ENCODE peak calls at places on chromosome 20, in five cellular contexts. W is endodermal cell, H is mesendoderm, U is mesenchymal stem cell, I is astrocyte. B is an unnamed sample. For H3K27me3, the result is how much of the 10 kb centered on the place peaks cover.

GRCh38 chr20:40192083-40192482 is 497.0 kb downstream of the MAFB start:
- DNase-seq in W (no peak), H (no peak), U (no peak), I (no peak), B (no peak)

GRCh38 chr20:53805895-53806384 is 212.3 kb upstream of the ZNF217 start:
- DNase-seq in W (no peak), H (no peak), U (peak), I (peak), B (no peak)

GRCh38 chr20:40991181-40991889 is 37.3 kb upstream of the TOP1 start:
- DNase-seq in W (no peak), H (no peak), U (no peak), I (no peak), B (no peak)

GRCh38 chr20:25083773-25084615 is 2.1 kb upstream of the VSX1 start:
- DNase-seq in W (peak), H (no peak), U (no peak), I (no peak), B (no peak)

GRCh38 chr20:47189060-47189459 is 167.4 kb downstream of the ZMYND8 start:
- DNase-seq in W (no peak), H (no peak), U (no peak), I (peak), B (no peak)

GRCh38 chr20:44642203-44643153 is 9.0 kb downstream of the ADA start:
- DNase-seq in W (peak), H (peak), U (peak), I (peak), B (no peak)

GRCh38 chr20:9506964-9507369 is 7.4 kb upstream of the LAMP5 start:
- DNase-seq in W (peak), H (peak), U (no peak), I (no peak), B (no peak)

GRCh38 chr20:32078777-32079176 is 26.7 kb downstream of the HCK start:
- DNase-seq in W (no peak), H (no peak), U (no peak), I (no peak), B (no peak)

GRCh38 chr20:17663486-17663885 is 18.6 kb downstream of the RRBP1 start:
- DNase-seq in W (no peak), H (peak), U (no peak), I (peak), B (no peak)

GRCh38 chr20:38728911-38729642 is 4.8 kb downstream of the SLC32A1 start:
- DNase-seq in W (peak), H (peak), U (no peak), I (no peak), B (no peak)

GRCh38 chr20:43363506-43363905 is 94.2 kb upstream of the SRSF6 start:
- DNase-seq in W (no peak), H (no peak), U (no peak), I (no peak), B (no peak)

GRCh38 chr20:15875446-15875845 is 697.8 kb downstream of the KIF16B start:
- DNase-seq in W (no peak), H (no peak), U (no peak), I (no peak), B (no peak)

GRCh38 chr20:14449323-14449722 is 111.9 kb upstream of the FLRT3 start:
- DNase-seq in W (no peak), H (no peak), U (no peak), I (no peak), B (peak)

GRCh38 chr20:11814276-11814675 is 103.4 kb upstream of the BTBD3 start:
- DNase-seq in W (no peak), H (peak), U (peak), I (peak), B (peak)

GRCh38 chr20:11972478-11972877 is 54.8 kb downstream of the BTBD3 start:
- DNase-seq in W (no peak), H (no peak), U (no peak), I (no peak), B (no peak)

GRCh38 chr20:46647469-46647868 is 3.8 kb downstream of the SLC13A3 start:
- DNase-seq in W (no peak), H (no peak), U (no peak), I (no peak), B (no peak)

GRCh38 chr20:33555755-33556154 is 65.9 kb downstream of the CBFA2T2 start:
- DNase-seq in W (no peak), H (no peak), U (no peak), I (no peak), B (no peak)

GRCh38 chr20:36644032-36644712 is 1.8 kb downstream of the SLA2 start:
- DNase-seq in W (no peak), H (no peak), U (no peak), I (no peak), B (no peak)

GRCh38 chr20:64219202-64219601 is 36.3 kb upstream of the PCMTD2 start:
- DNase-seq in W (no peak), H (no peak), U (no peak), I (no peak), B (peak)

GRCh38 chr20:19449051-19449450 is 236.6 kb downstream of the SLC24A3 start:
- DNase-seq in W (peak), H (no peak), U (no peak), I (no peak), B (no peak)

GRCh38 chr20:64192406-64192805 is 28.2 kb downstream of the MYT1 start:
- DNase-seq in W (peak), H (peak), U (no peak), I (no peak), B (no peak)

GRCh38 chr20:48761023-48761785 is 66.6 kb downstream of the PREX1 start:
- DNase-seq in W (no peak), H (no peak), U (no peak), I (no peak), B (no peak)

GRCh38 chr20:17229256-17229655 is 2.4 kb downstream of the PCSK2 start:
- DNase-seq in W (peak), H (peak), U (no peak), I (no peak), B (no peak)

GRCh38 chr20:19004975-19005374 is 191.4 kb downstream of the SCP2D1 start:
- DNase-seq in W (no peak), H (no peak), U (no peak), I (no peak), B (no peak)

GRCh38 chr20:38369387-38369786 is 23.1 kb downstream of the LBP start:
- DNase-seq in W (peak), H (peak), U (no peak), I (no peak), B (no peak)

GRCh38 chr20:48538058-48538825 is 289.6 kb downstream of the PREX1 start:
- DNase-seq in W (peak), H (peak), U (no peak), I (peak), B (peak)

GRCh38 chr20:48984575-48985219 is 61.4 kb upstream of the CSE1L start:
- DNase-seq in W (no peak), H (peak), U (no peak), I (peak), B (no peak)

GRCh38 chr20:46087161-46087560 is 2.6 kb downstream of the NCOA5 start:
- DNase-seq in W (no peak), H (no peak), U (peak), I (no peak), B (no peak)

GRCh38 chr20:4666001-4666470 is 55.7 kb upstream of the PRND start:
- DNase-seq in W (no peak), H (no peak), U (peak), I (peak), B (peak)

GRCh38 chr20:38804682-38805501 is 605 bp upstream of the PPP1R16B start:
- DNase-seq in W (peak), H (peak), U (no peak), I (no peak), B (no peak)

GRCh38 chr20:64035066-64035932 is 683 bp upstream of the C20orf204 start:
- DNase-seq in W (peak), H (no peak), U (no peak), I (no peak), B (no peak)

GRCh38 chr20:41218466-41218865 is 81.1 kb downstream of the PLCG1 start:
- DNase-seq in W (no peak), H (no peak), U (no peak), I (peak), B (no peak)

GRCh38 chr20:64033981-64034493 is 1.9 kb upstream of the C20orf204 start:
- DNase-seq in W (no peak), H (no peak), U (no peak), I (no peak), B (no peak)

GRCh38 chr20:48042628-48043027 is 257.3 kb upstream of the SULF2 start:
- DNase-seq in W (no peak), H (no peak), U (no peak), I (no peak), B (no peak)

GRCh38 chr20:22584630-22584921 is 204 bp upstream of the FOXA2 start:
- DNase-seq in W (peak), H (peak), U (no peak), I (no peak), B (no peak)

GRCh38 chr20:23050847-23051627 is 1.6 kb upstream of the THBD start:
- DNase-seq in W (peak), H (peak), U (peak), I (peak), B (peak)

GRCh38 chr20:59015812-59016711 is 3.2 kb upstream of the TUBB1 start:
- DNase-seq in W (no peak), H (no peak), U (no peak), I (no peak), B (no peak)

GRCh38 chr20:37345339-37346231 is at the start of gene SRC:
- DNase-seq in W (peak), H (peak), U (peak), I (peak), B (no peak)

GRCh38 chr20:11553603-11554002 is 364.1 kb upstream of the BTBD3 start:
- DNase-seq in W (no peak), H (no peak), U (peak), I (no peak), B (no peak)

GRCh38 chr20:62305149-62305764 is 2.5 kb downstream of the ADRM1 start:
- DNase-seq in W (no peak), H (peak), U (peak), I (no peak), B (no peak)
- H3K9ac ChIP-seq in W (no peak), H (peak), U (peak), I (peak), B (peak)

DNA sequence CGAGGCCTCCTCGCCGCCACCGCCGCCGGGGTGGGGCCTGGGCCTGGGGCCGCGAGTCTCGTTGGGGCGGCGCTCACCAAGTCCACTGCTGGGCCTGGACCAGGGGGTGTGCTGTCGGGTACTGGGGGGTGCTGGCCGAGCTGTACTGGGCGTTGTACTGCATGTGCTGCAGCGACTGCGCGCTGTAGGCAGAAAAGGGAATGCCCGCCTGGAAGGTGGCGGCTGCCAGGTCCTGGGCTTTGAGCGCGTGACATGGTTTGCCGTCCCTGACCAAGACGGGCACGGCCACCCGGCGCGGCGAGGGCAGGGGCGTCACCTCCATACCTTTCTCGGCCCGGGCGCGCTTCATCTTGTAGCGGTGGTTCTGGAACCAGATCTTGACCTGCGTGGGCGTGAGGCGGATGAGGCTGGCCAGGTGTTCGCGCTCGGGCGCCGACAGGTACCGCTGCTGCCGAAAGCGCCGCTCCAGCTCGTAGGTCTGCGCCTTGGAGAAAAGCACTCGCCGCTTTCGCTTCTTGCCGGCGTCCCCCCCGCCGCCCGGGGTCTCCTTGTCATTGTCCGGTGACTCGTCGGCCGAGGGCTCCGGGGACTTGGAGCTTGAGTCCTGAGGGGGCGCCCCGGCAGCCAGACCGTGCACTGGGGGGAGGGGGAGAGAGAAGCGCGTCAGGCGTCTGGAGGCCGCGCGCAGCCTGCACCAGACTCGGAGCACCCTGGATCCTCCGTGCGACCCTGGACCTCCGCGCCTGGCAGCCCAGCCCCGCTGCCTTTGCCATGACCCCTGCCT is 1.8 kb downstream of the NKX2-2 start:
- DNase-seq in W (peak), H (peak), U (no peak), I (no peak), B (no peak)
- H3K27ac ChIP-seq in W (no peak), H (no peak), U (no peak), I (no peak), B (no peak)

DNA sequence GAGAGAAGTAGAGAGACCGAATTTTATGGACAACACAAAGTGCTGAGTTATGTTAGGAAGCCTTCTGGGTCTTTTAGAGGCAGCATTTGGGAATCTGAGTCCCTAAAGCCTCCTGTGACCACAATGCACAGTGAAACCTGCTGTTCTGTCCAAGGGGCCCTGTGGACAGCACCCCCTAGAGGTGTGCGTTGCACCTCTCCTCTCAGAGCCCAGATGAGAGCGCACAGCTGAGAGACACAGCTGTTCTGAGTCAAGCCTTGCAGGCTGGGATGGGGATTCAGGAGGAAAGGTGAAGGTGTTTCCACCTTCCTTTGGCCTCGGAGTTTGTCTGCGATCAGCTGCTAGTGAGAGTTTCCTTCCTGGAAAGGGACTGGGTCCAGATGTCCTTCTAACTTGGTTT is 13.0 kb downstream of the PCK1 start:
- DNase-seq in W (no peak), H (peak), U (no peak), I (no peak), B (no peak)
- H3K27me3 ChIP-seq in W (under half), H (under half), U (half or more), I (under half), B (under half)

DNA sequence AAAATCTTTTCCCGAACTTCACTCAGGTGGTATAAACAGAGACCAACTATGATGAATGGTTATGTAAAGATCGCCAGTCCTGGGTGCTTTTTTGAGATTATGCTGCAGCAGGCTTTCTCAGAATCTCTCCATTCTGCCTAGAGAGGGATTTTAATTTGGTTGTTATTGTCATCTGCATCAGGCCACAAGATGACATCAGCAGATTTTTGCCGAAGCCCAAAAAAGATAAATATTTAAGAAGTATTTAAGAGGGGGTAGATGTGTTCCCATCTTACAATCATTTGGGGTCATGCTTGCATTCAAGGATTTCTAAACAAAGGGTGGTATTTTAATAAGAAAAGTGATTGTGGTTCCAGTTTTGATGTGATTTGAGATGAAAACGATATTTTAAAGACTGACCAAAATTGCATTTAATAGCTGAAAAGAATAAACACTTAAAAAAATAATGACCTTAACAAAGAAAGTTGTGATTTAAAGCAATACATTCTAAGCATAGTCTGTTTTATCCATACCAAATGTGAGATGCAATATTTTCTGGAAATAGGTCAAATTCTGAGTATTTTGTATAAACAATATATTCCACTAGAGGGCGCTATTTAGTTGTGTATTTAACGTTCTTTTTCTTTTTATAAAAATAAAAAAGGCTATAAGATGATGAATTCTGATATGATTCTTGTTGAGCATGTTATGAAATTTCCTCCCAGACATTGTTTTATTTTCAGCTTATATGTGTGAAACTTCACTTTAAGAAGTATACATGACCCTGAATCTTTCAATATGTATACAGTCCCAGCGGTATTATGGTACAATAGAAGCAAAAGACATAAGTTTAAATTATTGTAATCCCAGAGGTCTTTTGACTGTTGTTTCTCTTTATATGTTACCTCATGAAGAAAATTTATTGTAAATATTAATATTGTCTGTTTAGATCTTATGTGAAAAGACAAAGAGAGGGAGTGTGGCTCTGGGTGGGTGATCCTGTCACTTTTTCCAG is 51.0 kb upstream of the ZFP64 start:
- DNase-seq in W (no peak), H (peak), U (peak), I (no peak), B (no peak)
- H3K9ac ChIP-seq in W (no peak), H (no peak), U (peak), I (no peak), B (no peak)

GRCh38 chr20:371755-372542 is 8.6 kb upstream of the TRIB3 start:
- DNase-seq in W (no peak), H (peak), U (peak), I (peak), B (peak)
- H3K27ac ChIP-seq in W (no peak), H (no peak), U (no peak), I (no peak), B (peak)

GRCh38 chr20:61031101-61031830 is 220.8 kb upstream of the CDH4 start:
- DNase-seq in W (no peak), H (no peak), U (no peak), I (no peak), B (no peak)

GRCh38 chr20:61026731-61027130 is 225.3 kb upstream of the CDH4 start:
- DNase-seq in W (no peak), H (no peak), U (no peak), I (no peak), B (no peak)

GRCh38 chr20:61026173-61026572 is 225.9 kb upstream of the CDH4 start:
- DNase-seq in W (no peak), H (no peak), U (no peak), I (no peak), B (no peak)

GRCh38 chr20:61025536-61025935 is 226.5 kb upstream of the CDH4 start:
- DNase-seq in W (no peak), H (no peak), U (no peak), I (no peak), B (no peak)

GRCh38 chr20:61030130-61030529 is 221.9 kb upstream of the CDH4 start:
- DNase-seq in W (no peak), H (no peak), U (no peak), I (no peak), B (no peak)
- H3K27me3 ChIP-seq in W (under half), H (under half), U (under half), I (under half), B (under half)

B was measured in keratinocyte.